ENCODE peak calls at places on chromosomes 11 and 22, in five cellular contexts. One of them, this sample, is unnamed.

GRCh38 chr11:116364357-116364756 is 408.4 kb downstream of the BUD13 start:
- DNase-seq in left lung: no peak
- DNase-seq in neural crest cell: no peak
- DNase-seq in fibroblast of lung: no peak
- DNase-seq in AG04450: no peak
- DNase-seq in this sample: no peak

GRCh38 chr11:2848497-2848896 is 37.1 kb downstream of the CDKN1C start:
- DNase-seq in left lung: no peak
- DNase-seq in neural crest cell: no peak
- DNase-seq in fibroblast of lung: no peak
- DNase-seq in AG04450: no peak
- DNase-seq in this sample: no peak

GRCh38 chr11:104650234-104650633 is 248.0 kb downstream of the CASP12 start:
- DNase-seq in left lung: no peak
- DNase-seq in neural crest cell: no peak
- DNase-seq in fibroblast of lung: no peak
- DNase-seq in AG04450: no peak
- DNase-seq in this sample: no peak

GRCh38 chr11:64359712-64360402 is 895 bp downstream of the RPS6KA4 start:
- DNase-seq in left lung: peak
- DNase-seq in neural crest cell: no peak
- DNase-seq in fibroblast of lung: no peak
- DNase-seq in AG04450: no peak
- DNase-seq in this sample: no peak

GRCh38 chr11:76999597-76999996 is 34.6 kb upstream of the B3GNT6 start:
- DNase-seq in left lung: no peak
- DNase-seq in neural crest cell: no peak
- DNase-seq in fibroblast of lung: no peak
- DNase-seq in AG04450: no peak
- DNase-seq in this sample: no peak

GRCh38 chr11:121445071-121445768 is 6.9 kb upstream of the SORL1 start:
- DNase-seq in left lung: no peak
- DNase-seq in neural crest cell: no peak
- DNase-seq in fibroblast of lung: no peak
- DNase-seq in AG04450: no peak
- DNase-seq in this sample: no peak

GRCh38 chr11:66277475-66278391 is at the start of gene CNIH2:
- DNase-seq in left lung: peak
- DNase-seq in neural crest cell: peak
- DNase-seq in fibroblast of lung: no peak
- DNase-seq in AG04450: no peak
- DNase-seq in this sample: no peak

GRCh38 chr22:48886604-48887393 is 940.9 kb downstream of the BRD1 start:
- DNase-seq in left lung: peak
- DNase-seq in neural crest cell: no peak
- DNase-seq in fibroblast of lung: no peak
- DNase-seq in AG04450: no peak
- DNase-seq in this sample: no peak

GRCh38 chr11:82229346-82229745 is 504.3 kb downstream of the FAM181B start:
- DNase-seq in left lung: no peak
- DNase-seq in neural crest cell: no peak
- DNase-seq in fibroblast of lung: no peak
- DNase-seq in AG04450: no peak
- DNase-seq in this sample: peak

GRCh38 chr22:33126881-33127280 is 68.7 kb upstream of the SYN3 start:
- DNase-seq in left lung: no peak
- DNase-seq in neural crest cell: no peak
- DNase-seq in fibroblast of lung: no peak
- DNase-seq in AG04450: no peak
- DNase-seq in this sample: no peak
- TF ChIP-seq CTCF in left lung: no peak
- TF ChIP-seq CTCF in neural crest cell: peak
- TF ChIP-seq CTCF in fibroblast of lung: no peak
- TF ChIP-seq CTCF in AG04450: no peak
- TF ChIP-seq CTCF in this sample: no peak

DNA sequence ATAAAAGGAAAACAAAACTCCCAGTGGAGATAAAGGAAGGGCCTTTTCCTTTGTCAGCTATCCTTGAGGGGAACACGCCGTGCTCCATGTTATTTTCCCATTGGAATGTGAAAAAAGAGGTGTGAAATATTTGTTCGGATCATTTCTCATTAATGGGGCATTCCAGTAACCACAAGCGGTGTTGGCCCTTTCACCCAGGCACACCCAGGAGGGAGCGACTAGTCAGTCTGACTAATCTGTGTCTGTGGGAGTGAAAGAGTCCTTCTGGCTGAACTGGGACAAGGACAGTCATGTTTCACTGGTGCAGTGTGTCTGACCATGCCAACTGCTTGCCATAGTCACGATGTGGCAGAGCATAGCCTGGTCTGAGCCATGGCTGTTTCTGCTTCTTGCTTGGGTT is 13.0 kb upstream of the MYEOV start:
- DNase-seq in left lung: no peak
- DNase-seq in neural crest cell: no peak
- DNase-seq in fibroblast of lung: peak
- DNase-seq in AG04450: no peak
- DNase-seq in this sample: peak
- TF ChIP-seq CTCF in left lung: no peak
- TF ChIP-seq CTCF in neural crest cell: no peak
- TF ChIP-seq CTCF in fibroblast of lung: no peak
- TF ChIP-seq CTCF in AG04450: no peak
- TF ChIP-seq CTCF in this sample: no peak

GRCh38 chr11:123760894-123761293 is 6.6 kb upstream of the OR6X1 start:
- DNase-seq in left lung: no peak
- DNase-seq in neural crest cell: no peak
- DNase-seq in fibroblast of lung: no peak
- DNase-seq in AG04450: no peak
- DNase-seq in this sample: no peak
- TF ChIP-seq CTCF in left lung: no peak
- TF ChIP-seq CTCF in neural crest cell: no peak
- TF ChIP-seq CTCF in fibroblast of lung: no peak
- TF ChIP-seq CTCF in AG04450: no peak
- TF ChIP-seq CTCF in this sample: no peak

DNA sequence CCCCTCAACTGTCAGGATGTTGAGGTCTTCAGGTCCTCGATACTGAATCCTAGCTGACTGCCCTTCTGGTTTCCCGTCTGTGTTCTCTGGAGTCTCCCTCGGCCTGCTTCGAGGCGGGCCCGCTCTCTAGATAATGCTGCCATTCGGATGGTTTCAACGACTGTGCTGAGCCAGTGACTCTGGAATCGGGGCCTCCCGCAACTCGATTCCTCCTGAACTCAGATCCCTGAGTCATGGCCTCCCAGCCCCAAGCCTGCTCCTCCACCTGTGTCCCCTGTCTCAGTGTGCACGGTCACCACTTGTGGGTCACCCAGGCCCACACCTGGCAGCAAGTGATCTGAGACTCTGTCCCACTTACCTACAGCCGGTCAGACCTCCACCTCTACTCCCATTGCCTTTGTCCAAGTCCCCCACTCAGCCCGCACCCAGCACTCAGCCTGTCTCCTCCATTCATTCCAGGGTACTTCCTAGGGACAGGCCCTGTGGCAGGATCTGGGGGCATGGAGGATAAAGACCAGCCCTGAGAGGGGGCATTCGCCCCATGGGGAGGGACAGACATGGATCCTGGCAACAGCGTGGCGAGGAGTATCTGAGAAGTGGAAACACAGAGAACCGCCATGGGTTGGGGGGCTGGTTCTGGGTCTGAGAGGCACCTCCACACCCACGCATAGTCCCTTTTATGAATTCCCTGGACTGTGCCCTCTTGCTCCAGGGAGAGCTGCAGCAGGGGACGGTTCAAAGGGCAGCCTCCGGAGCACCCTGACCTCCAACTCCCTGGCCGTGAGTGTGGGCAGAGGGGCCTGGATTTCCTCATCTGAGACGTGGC is 14.3 kb downstream of the MPST start:
- DNase-seq in left lung: no peak
- DNase-seq in neural crest cell: no peak
- DNase-seq in fibroblast of lung: no peak
- DNase-seq in AG04450: no peak
- DNase-seq in this sample: no peak
- TF ChIP-seq CTCF in left lung: no peak
- TF ChIP-seq CTCF in neural crest cell: no peak
- TF ChIP-seq CTCF in fibroblast of lung: no peak
- TF ChIP-seq CTCF in AG04450: no peak
- TF ChIP-seq CTCF in this sample: no peak

GRCh38 chr11:19557720-19558140 is 154.9 kb upstream of the NAV2 start:
- DNase-seq in left lung: peak
- DNase-seq in neural crest cell: peak
- DNase-seq in fibroblast of lung: peak
- DNase-seq in AG04450: peak
- DNase-seq in this sample: no peak
- TF ChIP-seq CTCF in left lung: peak
- TF ChIP-seq CTCF in neural crest cell: peak
- TF ChIP-seq CTCF in fibroblast of lung: peak
- TF ChIP-seq CTCF in AG04450: peak
- TF ChIP-seq CTCF in this sample: peak

DNA sequence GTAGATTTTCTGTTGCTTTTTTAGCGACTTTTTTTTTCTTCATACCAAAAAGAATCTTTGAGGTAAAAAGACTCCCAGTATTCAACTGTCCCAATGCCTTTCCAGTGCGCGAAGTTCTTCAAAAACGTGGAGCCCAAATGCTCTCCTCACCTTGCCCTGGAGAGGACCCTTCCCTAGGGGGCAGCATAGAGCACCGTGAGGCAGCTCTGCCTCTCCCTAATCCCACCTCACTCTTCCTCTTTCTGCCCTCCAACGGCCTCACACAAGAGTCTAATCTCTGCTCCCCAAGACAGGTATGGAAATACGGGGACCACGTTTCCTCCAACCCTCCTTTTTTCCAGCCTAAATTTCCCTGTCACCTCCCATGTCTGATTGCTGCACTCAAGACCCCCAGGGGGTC is 117.5 kb upstream of the ALX4 start:
- DNase-seq in left lung: no peak
- DNase-seq in neural crest cell: no peak
- DNase-seq in fibroblast of lung: no peak
- DNase-seq in AG04450: no peak
- DNase-seq in this sample: no peak
- TF ChIP-seq CTCF in left lung: no peak
- TF ChIP-seq CTCF in neural crest cell: peak
- TF ChIP-seq CTCF in fibroblast of lung: peak
- TF ChIP-seq CTCF in AG04450: peak
- TF ChIP-seq CTCF in this sample: peak

GRCh38 chr11:46675288-46675851 is 25.0 kb downstream of the ARHGAP1 start:
- DNase-seq in left lung: no peak
- DNase-seq in neural crest cell: no peak
- DNase-seq in fibroblast of lung: peak
- DNase-seq in AG04450: no peak
- DNase-seq in this sample: peak
- TF ChIP-seq CTCF in left lung: no peak
- TF ChIP-seq CTCF in neural crest cell: no peak
- TF ChIP-seq CTCF in fibroblast of lung: peak
- TF ChIP-seq CTCF in AG04450: peak
- TF ChIP-seq CTCF in this sample: no peak

DNA sequence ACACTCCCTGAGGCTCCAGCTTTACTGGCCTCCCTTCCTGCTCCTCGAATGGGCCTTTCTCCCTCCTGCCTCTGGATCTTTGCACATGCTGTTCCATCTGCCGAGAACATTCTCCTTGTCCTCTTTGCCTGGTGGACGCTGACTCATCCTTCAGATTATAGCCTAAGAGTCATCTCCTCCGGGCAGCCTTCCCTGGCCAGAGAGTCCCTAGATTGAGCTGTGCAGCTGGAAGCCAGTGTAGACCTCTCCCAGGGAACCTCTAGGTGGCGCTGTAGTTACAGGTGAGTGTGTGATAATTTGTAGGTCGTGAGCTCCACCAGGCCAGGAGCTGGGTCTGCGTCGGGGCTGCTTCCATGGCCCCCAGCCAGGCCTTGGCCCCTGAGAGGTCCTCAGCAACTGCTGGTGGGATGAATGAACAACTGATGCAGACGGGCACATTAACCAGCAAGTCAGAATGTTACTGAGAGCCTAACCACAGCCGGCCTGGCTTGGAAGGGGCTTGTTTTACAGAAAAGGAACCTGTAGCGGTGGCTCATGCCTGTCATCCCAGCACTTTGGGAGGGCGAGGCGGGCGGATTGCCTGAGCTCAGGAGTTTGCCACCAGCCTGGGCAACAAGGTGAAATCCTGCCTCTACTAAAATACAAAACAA is 8.7 kb downstream of the PNPLA5 start:
- DNase-seq in left lung: peak
- DNase-seq in neural crest cell: peak
- DNase-seq in fibroblast of lung: peak
- DNase-seq in AG04450: no peak
- DNase-seq in this sample: no peak
- TF ChIP-seq CTCF in left lung: peak
- TF ChIP-seq CTCF in neural crest cell: peak
- TF ChIP-seq CTCF in fibroblast of lung: peak
- TF ChIP-seq CTCF in AG04450: peak
- TF ChIP-seq CTCF in this sample: peak

GRCh38 chr22:22408731-22409696 is 99.5 kb downstream of the ZNF280B start:
- DNase-seq in left lung: no peak
- DNase-seq in neural crest cell: peak
- DNase-seq in fibroblast of lung: peak
- DNase-seq in AG04450: no peak
- DNase-seq in this sample: no peak
- TF ChIP-seq CTCF in left lung: no peak
- TF ChIP-seq CTCF in neural crest cell: peak
- TF ChIP-seq CTCF in fibroblast of lung: peak
- TF ChIP-seq CTCF in AG04450: peak
- TF ChIP-seq CTCF in this sample: peak

GRCh38 chr11:14645985-14646900 is 2.6 kb downstream of the PDE3B start:
- DNase-seq in left lung: no peak
- DNase-seq in neural crest cell: no peak
- DNase-seq in fibroblast of lung: no peak
- DNase-seq in AG04450: no peak
- DNase-seq in this sample: no peak
- TF ChIP-seq CTCF in left lung: no peak
- TF ChIP-seq CTCF in neural crest cell: no peak
- TF ChIP-seq CTCF in fibroblast of lung: no peak
- TF ChIP-seq CTCF in AG04450: no peak
- TF ChIP-seq CTCF in this sample: no peak